ENCODE peak calls at places on chromosomes 2 and 18, in five cellular contexts. One of them, this sample, is unnamed.

GRCh38 chr18:34880882-34881852 is 160.0 kb upstream of the MAPRE2 start:
- DNase-seq in mesothelial cell of epicardium: no peak
- DNase-seq in dorsolateral prefrontal cortex: no peak
- DNase-seq in nephron progenitor cell: no peak
- DNase-seq in brain microvascular endothelial cell: no peak
- DNase-seq in this sample: no peak

GRCh38 chr18:34491719-34492118 is 218.4 kb upstream of the DTNA start:
- DNase-seq in nephron progenitor cell: no peak
- DNase-seq in dorsolateral prefrontal cortex: no peak
- DNase-seq in mesothelial cell of epicardium: no peak
- DNase-seq in brain microvascular endothelial cell: no peak
- DNase-seq in this sample: no peak

GRCh38 chr18:69588301-69588700 is 187.6 kb downstream of the DOK6 start:
- DNase-seq in nephron progenitor cell: no peak
- DNase-seq in brain microvascular endothelial cell: peak
- DNase-seq in dorsolateral prefrontal cortex: no peak
- DNase-seq in mesothelial cell of epicardium: no peak
- DNase-seq in this sample: no peak

GRCh38 chr2:21972580-21972979 is 848.8 kb downstream of the TDRD15 start:
- DNase-seq in nephron progenitor cell: no peak
- DNase-seq in brain microvascular endothelial cell: no peak
- DNase-seq in mesothelial cell of epicardium: no peak
- DNase-seq in dorsolateral prefrontal cortex: no peak
- DNase-seq in this sample: no peak

GRCh38 chr2:119292226-119292625 is 68.6 kb downstream of the STEAP3 start:
- DNase-seq in brain microvascular endothelial cell: peak
- DNase-seq in mesothelial cell of epicardium: no peak
- DNase-seq in nephron progenitor cell: no peak
- DNase-seq in dorsolateral prefrontal cortex: no peak
- DNase-seq in this sample: no peak

GRCh38 chr2:9179572-9180201 is 26.9 kb upstream of the ASAP2 start:
- DNase-seq in mesothelial cell of epicardium: no peak
- DNase-seq in brain microvascular endothelial cell: peak
- DNase-seq in dorsolateral prefrontal cortex: no peak
- DNase-seq in nephron progenitor cell: no peak
- DNase-seq in this sample: no peak

GRCh38 chr18:48317781-48318381 is 91.3 kb downstream of the ZBTB7C start:
- DNase-seq in brain microvascular endothelial cell: no peak
- DNase-seq in nephron progenitor cell: no peak
- DNase-seq in mesothelial cell of epicardium: no peak
- DNase-seq in dorsolateral prefrontal cortex: no peak
- DNase-seq in this sample: no peak

GRCh38 chr18:58632557-58632956 is 3.7 kb upstream of the ALPK2 start:
- DNase-seq in nephron progenitor cell: no peak
- DNase-seq in brain microvascular endothelial cell: no peak
- DNase-seq in mesothelial cell of epicardium: no peak
- DNase-seq in dorsolateral prefrontal cortex: no peak
- DNase-seq in this sample: no peak

GRCh38 chr2:134917958-134918517 is 584 bp upstream of the CCNT2 start:
- DNase-seq in nephron progenitor cell: no peak
- DNase-seq in mesothelial cell of epicardium: no peak
- DNase-seq in dorsolateral prefrontal cortex: no peak
- DNase-seq in brain microvascular endothelial cell: no peak
- DNase-seq in this sample: peak

GRCh38 chr2:1628893-1629292 is 115.4 kb downstream of the PXDN start:
- DNase-seq in brain microvascular endothelial cell: peak
- DNase-seq in dorsolateral prefrontal cortex: no peak
- DNase-seq in mesothelial cell of epicardium: no peak
- DNase-seq in nephron progenitor cell: no peak
- DNase-seq in this sample: peak

GRCh38 chr2:211455225-211455841 is 898.9 kb downstream of the CPS1 start:
- DNase-seq in dorsolateral prefrontal cortex: peak
- DNase-seq in brain microvascular endothelial cell: peak
- DNase-seq in mesothelial cell of epicardium: no peak
- DNase-seq in nephron progenitor cell: peak
- DNase-seq in this sample: no peak

GRCh38 chr18:13381907-13382682 is 163.5 kb downstream of the LDLRAD4 start:
- DNase-seq in dorsolateral prefrontal cortex: no peak
- DNase-seq in brain microvascular endothelial cell: peak
- DNase-seq in nephron progenitor cell: peak
- DNase-seq in mesothelial cell of epicardium: no peak
- DNase-seq in this sample: no peak

GRCh38 chr2:31922542-31923408 is 88.0 kb downstream of the MEMO1 start:
- DNase-seq in mesothelial cell of epicardium: no peak
- DNase-seq in brain microvascular endothelial cell: no peak
- DNase-seq in dorsolateral prefrontal cortex: no peak
- DNase-seq in nephron progenitor cell: no peak
- DNase-seq in this sample: no peak

GRCh38 chr2:29920631-29921559 is 491 bp downstream of the ALK start:
- DNase-seq in brain microvascular endothelial cell: no peak
- DNase-seq in mesothelial cell of epicardium: no peak
- DNase-seq in nephron progenitor cell: peak
- DNase-seq in dorsolateral prefrontal cortex: peak
- DNase-seq in this sample: no peak

GRCh38 chr2:68390600-68390999 is 25.5 kb downstream of the PLEK start:
- DNase-seq in nephron progenitor cell: no peak
- DNase-seq in brain microvascular endothelial cell: no peak
- DNase-seq in mesothelial cell of epicardium: no peak
- DNase-seq in dorsolateral prefrontal cortex: no peak
- DNase-seq in this sample: no peak

GRCh38 chr2:155895016-155895415 is 437.5 kb downstream of the NR4A2 start:
- DNase-seq in dorsolateral prefrontal cortex: no peak
- DNase-seq in nephron progenitor cell: no peak
- DNase-seq in brain microvascular endothelial cell: no peak
- DNase-seq in mesothelial cell of epicardium: no peak
- DNase-seq in this sample: no peak

GRCh38 chr18:80103231-80103630 is 5.8 kb upstream of the ADNP2 start:
- DNase-seq in mesothelial cell of epicardium: no peak
- DNase-seq in nephron progenitor cell: no peak
- DNase-seq in dorsolateral prefrontal cortex: peak
- DNase-seq in brain microvascular endothelial cell: peak
- DNase-seq in this sample: no peak

GRCh38 chr2:147913701-147914480 is 69.1 kb downstream of the ACVR2A start:
- DNase-seq in brain microvascular endothelial cell: no peak
- DNase-seq in dorsolateral prefrontal cortex: no peak
- DNase-seq in mesothelial cell of epicardium: no peak
- DNase-seq in nephron progenitor cell: no peak
- DNase-seq in this sample: no peak

GRCh38 chr2:119545076-119545475 is 827 bp downstream of the CFAP221 start:
- DNase-seq in brain microvascular endothelial cell: no peak
- DNase-seq in nephron progenitor cell: no peak
- DNase-seq in dorsolateral prefrontal cortex: no peak
- DNase-seq in mesothelial cell of epicardium: no peak
- DNase-seq in this sample: no peak

GRCh38 chr2:207530160-207531023 is 630 bp downstream of the CREB1 start:
- DNase-seq in mesothelial cell of epicardium: no peak
- DNase-seq in brain microvascular endothelial cell: no peak
- DNase-seq in dorsolateral prefrontal cortex: peak
- DNase-seq in nephron progenitor cell: peak
- DNase-seq in this sample: no peak

GRCh38 chr2:47520825-47521665 is 118.1 kb downstream of the MSH2 start:
- DNase-seq in mesothelial cell of epicardium: no peak
- DNase-seq in brain microvascular endothelial cell: peak
- DNase-seq in nephron progenitor cell: peak
- DNase-seq in dorsolateral prefrontal cortex: peak
- DNase-seq in this sample: no peak

GRCh38 chr2:10410001-10410671 is 38.0 kb downstream of the ODC1 start:
- DNase-seq in nephron progenitor cell: no peak
- DNase-seq in dorsolateral prefrontal cortex: no peak
- DNase-seq in mesothelial cell of epicardium: no peak
- DNase-seq in brain microvascular endothelial cell: no peak
- DNase-seq in this sample: no peak

GRCh38 chr2:224046752-224047151 is 7.7 kb upstream of the SERPINE2 start:
- DNase-seq in dorsolateral prefrontal cortex: no peak
- DNase-seq in nephron progenitor cell: no peak
- DNase-seq in brain microvascular endothelial cell: no peak
- DNase-seq in mesothelial cell of epicardium: no peak
- DNase-seq in this sample: no peak

GRCh38 chr2:120854766-120855530 is 119.3 kb downstream of the GLI2 start:
- DNase-seq in dorsolateral prefrontal cortex: no peak
- DNase-seq in brain microvascular endothelial cell: no peak
- DNase-seq in mesothelial cell of epicardium: no peak
- DNase-seq in nephron progenitor cell: no peak
- DNase-seq in this sample: no peak

GRCh38 chr2:120855855-120856405 is 120.3 kb downstream of the GLI2 start:
- DNase-seq in dorsolateral prefrontal cortex: no peak
- DNase-seq in mesothelial cell of epicardium: no peak
- DNase-seq in nephron progenitor cell: no peak
- DNase-seq in brain microvascular endothelial cell: no peak
- DNase-seq in this sample: no peak

GRCh38 chr2:120857422-120857821 is 121.8 kb downstream of the GLI2 start:
- DNase-seq in dorsolateral prefrontal cortex: no peak
- DNase-seq in nephron progenitor cell: no peak
- DNase-seq in brain microvascular endothelial cell: no peak
- DNase-seq in mesothelial cell of epicardium: no peak
- DNase-seq in this sample: no peak

GRCh38 chr2:120857931-120858330 is 122.3 kb downstream of the GLI2 start:
- DNase-seq in brain microvascular endothelial cell: no peak
- DNase-seq in nephron progenitor cell: no peak
- DNase-seq in dorsolateral prefrontal cortex: no peak
- DNase-seq in mesothelial cell of epicardium: no peak
- DNase-seq in this sample: no peak

GRCh38 chr2:120856421-120856862 is 120.8 kb downstream of the GLI2 start:
- DNase-seq in nephron progenitor cell: no peak
- DNase-seq in dorsolateral prefrontal cortex: no peak
- DNase-seq in mesothelial cell of epicardium: no peak
- DNase-seq in brain microvascular endothelial cell: peak
- DNase-seq in this sample: no peak
- TF ChIP-seq CTCF in nephron progenitor cell: no peak
- TF ChIP-seq CTCF in dorsolateral prefrontal cortex: no peak
- TF ChIP-seq CTCF in mesothelial cell of epicardium: no peak
- TF ChIP-seq CTCF in brain microvascular endothelial cell: peak
- TF ChIP-seq CTCF in this sample: no peak

GRCh38 chr2:100957971-100958653 is 44.0 kb upstream of the RPL31 start:
- DNase-seq in mesothelial cell of epicardium: no peak
- DNase-seq in nephron progenitor cell: no peak
- DNase-seq in dorsolateral prefrontal cortex: no peak
- DNase-seq in brain microvascular endothelial cell: no peak
- DNase-seq in this sample: no peak
- TF ChIP-seq CTCF in mesothelial cell of epicardium: no peak
- TF ChIP-seq CTCF in nephron progenitor cell: no peak
- TF ChIP-seq CTCF in dorsolateral prefrontal cortex: no peak
- TF ChIP-seq CTCF in brain microvascular endothelial cell: no peak
- TF ChIP-seq CTCF in this sample: no peak

GRCh38 chr2:158460632-158461297 is 4.0 kb downstream of the PKP4 start:
- DNase-seq in nephron progenitor cell: no peak
- DNase-seq in dorsolateral prefrontal cortex: no peak
- DNase-seq in mesothelial cell of epicardium: no peak
- DNase-seq in brain microvascular endothelial cell: no peak
- DNase-seq in this sample: no peak
- TF ChIP-seq CTCF in nephron progenitor cell: peak
- TF ChIP-seq CTCF in dorsolateral prefrontal cortex: no peak
- TF ChIP-seq CTCF in mesothelial cell of epicardium: no peak
- TF ChIP-seq CTCF in brain microvascular endothelial cell: no peak
- TF ChIP-seq CTCF in this sample: no peak

GRCh38 chr2:96233880-96234316 is 25.3 kb upstream of the STARD7 start:
- DNase-seq in brain microvascular endothelial cell: no peak
- DNase-seq in mesothelial cell of epicardium: no peak
- DNase-seq in dorsolateral prefrontal cortex: no peak
- DNase-seq in nephron progenitor cell: no peak
- DNase-seq in this sample: no peak
- TF ChIP-seq CTCF in brain microvascular endothelial cell: no peak
- TF ChIP-seq CTCF in mesothelial cell of epicardium: no peak
- TF ChIP-seq CTCF in dorsolateral prefrontal cortex: no peak
- TF ChIP-seq CTCF in nephron progenitor cell: no peak
- TF ChIP-seq CTCF in this sample: no peak

This sample was measured in omental fat pad.